ENCODE peak calls at places on chromosome 14, in six cellular contexts. E, P, M, D, S and R are unnamed samples.

GRCh38 chr14:20934148-20934762 is 21.0 kb upstream of the RNASE2 start:
- DNase-seq in E (no peak), P (no peak), M (no peak), D (peak), S (peak), R (no peak)

GRCh38 chr14:71586131-71586893 is 345.9 kb upstream of the RGS6 start:
- DNase-seq in E (no peak), P (no peak), M (peak), D (no peak), S (no peak), R (no peak)

GRCh38 chr14:26841920-26842741 is 244.3 kb upstream of the NOVA1 start:
- DNase-seq in E (peak), P (peak), M (no peak), D (no peak), S (no peak), R (no peak)

GRCh38 chr14:72172597-72172996 is 240.4 kb downstream of the RGS6 start:
- DNase-seq in E (no peak), P (no peak), M (no peak), D (no peak), S (no peak), R (no peak)

GRCh38 chr14:59482471-59483331 is 1.5 kb downstream of the L3HYPDH start:
- DNase-seq in E (no peak), P (no peak), M (peak), D (no peak), S (no peak), R (peak)

GRCh38 chr14:31926652-31927347 is 150.3 kb upstream of the ARHGAP5 start:
- DNase-seq in E (no peak), P (no peak), M (no peak), D (no peak), S (no peak), R (peak)

GRCh38 chr14:91261115-91261514 is 16.6 kb upstream of the GPR68 start:
- DNase-seq in E (no peak), P (no peak), M (no peak), D (no peak), S (no peak), R (no peak)

GRCh38 chr14:75070383-75070782 is 942 bp downstream of the ZC2HC1C start:
- DNase-seq in E (no peak), P (no peak), M (no peak), D (no peak), S (no peak), R (no peak)

GRCh38 chr14:44945264-44945663 is 16.5 kb downstream of the KLHL28 start:
- DNase-seq in E (no peak), P (no peak), M (no peak), D (no peak), S (no peak), R (no peak)

GRCh38 chr14:75981426-75981825 is 369 bp downstream of the TGFB3 start:
- DNase-seq in E (no peak), P (no peak), M (peak), D (peak), S (peak), R (no peak)

GRCh38 chr14:106134901-106135300 is 608.5 kb downstream of the TMEM121 start:
- DNase-seq in E (no peak), P (no peak), M (no peak), D (no peak), S (no peak), R (no peak)

GRCh38 chr14:74501135-74501614 is 7.6 kb downstream of the ISCA2 start:
- DNase-seq in E (no peak), P (peak), M (peak), D (no peak), S (no peak), R (no peak)

GRCh38 chr14:84937044-84937443 is 592.9 kb upstream of the FLRT2 start:
- DNase-seq in E (no peak), P (no peak), M (no peak), D (no peak), S (no peak), R (no peak)

GRCh38 chr14:52895000-52895399 is 55.9 kb downstream of the FERMT2 start:
- DNase-seq in E (no peak), P (no peak), M (no peak), D (peak), S (no peak), R (peak)

GRCh38 chr14:105862581-105863239 is 336.3 kb downstream of the TMEM121 start:
- DNase-seq in E (no peak), P (no peak), M (no peak), D (peak), S (no peak), R (no peak)

GRCh38 chr14:103058209-103059055 is 1.1 kb upstream of the CDC42BPB start:
- DNase-seq in E (no peak), P (no peak), M (no peak), D (no peak), S (no peak), R (no peak)

GRCh38 chr14:39025250-39025809 is 77.7 kb downstream of the SEC23A start:
- DNase-seq in E (no peak), P (no peak), M (no peak), D (no peak), S (no peak), R (no peak)

GRCh38 chr14:22886500-22887259 is 3.7 kb downstream of the REM2 start:
- DNase-seq in E (no peak), P (peak), M (peak), D (peak), S (peak), R (peak)

GRCh38 chr14:100474176-100474575 is 113.0 kb downstream of the BEGAIN start:
- DNase-seq in E (no peak), P (no peak), M (no peak), D (no peak), S (no peak), R (no peak)